ENCODE peak calls at places on chromosomes 6 and 20, in five cellular contexts. A is Peyer's patch, N is NB4, L is AG09309, E is AG04450. C is an unnamed sample.

GRCh38 chr6:82906951-82907350 is 158.7 kb downstream of the UBE3D start:
- DNase-seq in A (no peak), N (peak; percentile 65), L (peak; percentile 18), E (peak; percentile 36), C (no peak)

GRCh38 chr20:39645130-39645529 is 683.0 kb downstream of the DHX35 start:
- DNase-seq in A (no peak), N (no peak), L (no peak), E (no peak), C (no peak)

GRCh38 chr20:39661833-39662232 is 699.7 kb downstream of the DHX35 start:
- DNase-seq in A (no peak), N (peak; percentile 8), L (no peak), E (no peak), C (no peak)

GRCh38 chr20:10611357-10611756 is 62.4 kb downstream of the JAG1 start:
- DNase-seq in A (no peak), N (peak; percentile 51), L (no peak), E (no peak), C (peak; percentile 2)

GRCh38 chr6:44222987-44223470 is 366 bp upstream of the SLC29A1 start:
- DNase-seq in A (no peak), N (no peak), L (no peak), E (no peak), C (no peak)

GRCh38 chr6:19349429-19349828 is 487.7 kb upstream of the ID4 start:
- DNase-seq in A (no peak), N (no peak), L (no peak), E (no peak), C (no peak)

GRCh38 chr20:15834857-15835256 is 738.4 kb downstream of the KIF16B start:
- DNase-seq in A (no peak), N (no peak), L (no peak), E (no peak), C (no peak)

GRCh38 chr6:168700880-168701279 is 259.9 kb downstream of the SMOC2 start:
- DNase-seq in A (no peak), N (no peak), L (no peak), E (no peak), C (no peak)

GRCh38 chr20:50513169-50514034 is 3.2 kb downstream of the PTPN1 start:
- DNase-seq in A (no peak), N (no peak), L (no peak), E (no peak), C (no peak)

GRCh38 chr6:83815631-83816030 is 37.5 kb upstream of the RIPPLY2 start:
- DNase-seq in A (no peak), N (no peak), L (no peak), E (no peak), C (no peak)

GRCh38 chr6:2866183-2866846 is 24.7 kb upstream of the SERPINB1 start:
- DNase-seq in A (no peak), N (no peak), L (no peak), E (no peak), C (no peak)

GRCh38 chr6:63348836-63349235 is 29.1 kb upstream of the LGSN start:
- DNase-seq in A (no peak), N (no peak), L (no peak), E (no peak), C (no peak)

GRCh38 chr20:40494238-40494637 is 194.8 kb downstream of the MAFB start:
- DNase-seq in A (no peak), N (peak; percentile 89), L (no peak), E (no peak), C (no peak)

DNA sequence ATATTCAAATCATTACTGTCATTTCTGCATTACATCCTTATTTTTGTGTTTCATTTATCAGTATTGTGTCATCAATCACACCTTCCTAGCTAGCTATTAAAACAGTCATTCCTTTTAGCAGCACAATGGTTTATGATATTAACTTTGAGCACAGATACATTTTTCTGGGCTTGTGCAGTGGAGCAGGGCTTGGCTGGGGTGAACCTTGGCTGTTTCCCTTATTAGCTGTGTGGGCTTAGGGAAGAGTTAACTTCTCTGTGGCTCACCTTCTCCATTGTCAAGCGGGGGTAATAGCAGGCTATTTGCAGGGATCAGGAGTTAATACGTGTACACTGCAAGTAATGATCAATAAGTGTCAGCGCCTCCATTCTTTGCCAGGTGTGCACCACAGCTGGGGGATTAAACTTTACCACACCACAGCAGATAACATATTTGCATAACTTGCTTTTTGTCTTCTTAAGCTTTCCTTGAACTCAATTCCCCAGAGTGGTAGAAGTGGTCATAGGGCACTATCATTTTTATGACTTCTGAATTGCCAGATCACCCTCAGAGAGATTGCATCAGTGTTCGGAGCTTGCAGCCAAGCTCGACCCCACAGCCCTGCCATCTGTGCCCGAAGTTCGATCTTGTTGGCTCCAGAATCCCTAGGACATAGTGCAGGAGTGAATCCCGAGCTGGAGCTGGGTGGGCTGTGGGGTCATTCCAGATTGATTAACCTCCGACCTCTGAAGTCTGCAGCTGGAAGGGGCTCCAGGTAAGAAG is 1.5 kb upstream of the PYGB start:
- DNase-seq in A (no peak), N (peak; percentile 62), L (no peak), E (no peak), C (no peak)
- H3K4me3 ChIP-seq in A (no peak overlapping the region), N (no peak overlapping the region), L (no peak overlapping the region), E (no peak overlapping the region), C (no peak overlapping the region)

DNA sequence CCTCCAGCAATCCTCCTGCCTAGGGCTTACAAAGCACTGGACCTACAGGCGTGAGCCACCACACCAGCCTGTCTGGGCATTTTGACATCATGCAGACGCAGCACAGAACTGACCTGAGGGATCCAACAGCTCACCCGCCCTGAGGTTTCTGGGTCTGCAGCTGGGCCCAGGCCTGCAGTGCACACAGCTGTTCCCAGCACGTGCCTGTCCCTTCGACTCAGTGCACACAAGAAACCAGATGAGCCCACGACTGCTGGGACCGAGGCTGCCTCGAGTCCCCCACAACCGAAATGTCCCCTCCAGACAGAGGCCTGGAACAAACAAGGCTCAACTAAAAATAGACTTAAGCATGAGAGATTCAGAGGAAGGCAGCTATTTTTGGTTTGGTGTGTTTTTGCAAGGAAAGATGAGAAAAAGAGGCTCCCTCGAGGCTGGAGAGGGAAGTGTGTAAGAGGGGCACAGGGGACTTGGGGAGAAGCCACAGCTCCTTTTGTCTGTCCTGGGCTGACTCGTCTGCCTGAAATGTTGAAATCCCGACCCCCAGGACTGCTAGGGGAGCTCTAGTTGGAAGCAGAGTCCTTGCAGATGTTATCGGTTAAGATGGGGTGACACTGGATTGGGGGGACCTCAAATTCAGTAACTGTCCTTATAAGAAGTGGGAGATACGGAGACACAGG is 66.3 kb downstream of the YTHDF1 start:
- DNase-seq in A (no peak), N (peak; percentile 63), L (no peak), E (no peak), C (no peak)
- H3K4me3 ChIP-seq in A (no peak overlapping the region), N (no peak overlapping the region), L (no peak overlapping the region), E (no peak overlapping the region), C (no peak overlapping the region)

GRCh38 chr20:33287884-33288283 is 4.9 kb downstream of the BPIFB1 start:
- DNase-seq in A (no peak), N (no peak), L (no peak), E (no peak), C (no peak)
- H3K4me3 ChIP-seq in A (no peak overlapping the region), N (no peak overlapping the region), L (no peak overlapping the region), E (no peak overlapping the region), C (no peak overlapping the region)

DNA sequence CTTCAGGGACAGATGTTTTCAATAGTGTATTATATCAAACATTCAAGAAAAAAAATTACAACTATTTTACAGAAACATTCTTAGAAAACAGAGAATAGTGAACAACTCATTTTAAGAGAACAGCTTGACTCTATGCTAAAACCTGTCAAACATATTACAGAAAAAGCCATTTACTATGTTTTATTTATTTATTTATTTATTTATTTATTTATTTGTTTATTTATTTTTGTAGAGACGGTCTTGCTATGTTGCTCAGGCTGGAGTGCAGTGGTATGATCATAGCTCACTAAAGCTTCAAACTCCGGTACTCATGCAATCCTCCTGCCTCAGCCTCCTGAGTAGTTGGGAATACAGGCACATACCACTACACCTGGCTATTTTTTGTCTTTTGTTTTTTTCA is 317.9 kb upstream of the HTR1E start:
- DNase-seq in A (no peak), N (no peak), L (no peak), E (no peak), C (no peak)
- H3K4me3 ChIP-seq in A (no peak overlapping the region), N (no peak overlapping the region), L (no peak overlapping the region), E (no peak overlapping the region), C (no peak overlapping the region)

DNA sequence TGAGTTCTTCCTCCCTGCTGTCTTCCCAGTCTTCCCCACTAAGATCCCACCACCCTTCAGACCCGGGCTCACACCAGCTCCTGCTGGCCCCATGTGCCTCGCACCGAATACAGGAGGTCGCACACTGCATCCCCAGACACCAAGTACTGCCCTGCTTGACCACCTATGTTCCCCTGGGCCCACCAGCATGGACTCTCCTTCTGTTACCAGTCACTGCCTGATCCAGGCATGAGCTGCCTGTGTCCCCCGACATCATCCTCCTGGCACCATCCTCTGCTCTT is 285.3 kb upstream of the TAB2 start:
- DNase-seq in A (no peak), N (no peak), L (no peak), E (no peak), C (no peak)
- H3K4me3 ChIP-seq in A (peak overlapping the region; percentile 18), N (peak overlapping the region; percentile 6), L (peak overlapping the region; percentile 31), E (no peak overlapping the region), C (peak overlapping the region; percentile 67)

GRCh38 chr20:42887281-42887680 is 302.4 kb downstream of the PTPRT start:
- DNase-seq in A (no peak), N (no peak), L (no peak), E (no peak), C (no peak)
- H3K4me3 ChIP-seq in A (no peak overlapping the region), N (no peak overlapping the region), L (no peak overlapping the region), E (no peak overlapping the region), C (no peak overlapping the region)

C was measured in GM12864.